ENCODE peak calls at places on chromosomes 3 and 15, in five cellular contexts. V is cardiac fibroblast, X is Calu3, H is colonic mucosa, R is ovary. G is an unnamed sample.

GRCh38 chr3:55042591-55042990 is 114.7 kb upstream of the LRTM1 start:
- DNase-seq in V (peak), X (no peak), H (no peak), R (no peak), G (no peak)

GRCh38 chr3:46553154-46553553 is 12.9 kb downstream of the LRRC2 start:
- DNase-seq in V (peak), H (no peak), R (no peak), X (no peak), G (no peak)

GRCh38 chr15:70713547-70714414 is 49.6 kb downstream of the UACA start:
- DNase-seq in H (no peak), V (peak), R (no peak), X (no peak), G (no peak)

GRCh38 chr3:30643763-30644462 is 37.5 kb downstream of the TGFBR2 start:
- DNase-seq in V (no peak), X (no peak), H (no peak), R (no peak), G (no peak)

GRCh38 chr3:123489400-123490004 is 40.6 kb upstream of the ADCY5 start:
- DNase-seq in X (peak), V (peak), R (peak), H (peak), G (peak)

GRCh38 chr3:47266709-47267489 is 15.7 kb downstream of the KIF9 start:
- DNase-seq in X (peak), R (peak), H (peak), V (peak), G (no peak)

GRCh38 chr3:65485826-65486592 is 552.7 kb downstream of the MAGI1 start:
- DNase-seq in R (no peak), H (no peak), X (no peak), V (no peak), G (no peak)

GRCh38 chr3:36124118-36124796 is 256.0 kb upstream of the STAC start:
- DNase-seq in R (no peak), X (peak), V (peak), H (no peak), G (peak)

GRCh38 chr15:45715528-45715927 is 80.7 kb downstream of the SQOR start:
- DNase-seq in X (no peak), V (peak), R (no peak), H (no peak), G (no peak)

GRCh38 chr3:60935709-60936108 is 315.5 kb downstream of the FHIT start:
- DNase-seq in X (no peak), V (peak), R (no peak), H (no peak), G (no peak)

GRCh38 chr3:140198242-140198641 is 263.3 kb downstream of the CLSTN2 start:
- DNase-seq in V (no peak), R (no peak), X (no peak), H (no peak), G (no peak)

GRCh38 chr15:68561146-68561545 is 17.6 kb upstream of the CORO2B start:
- DNase-seq in R (no peak), V (no peak), H (no peak), X (no peak), G (peak)

GRCh38 chr3:100023150-100023549 is 91.2 kb downstream of the FILIP1L start:
- DNase-seq in X (no peak), V (peak), R (no peak), H (no peak), G (no peak)

GRCh38 chr3:27985369-27986035 is 255.9 kb upstream of the CMC1 start:
- DNase-seq in X (no peak), R (no peak), V (peak), H (no peak), G (no peak)

GRCh38 chr3:123540285-123540684 is 44.6 kb downstream of the HACD2 start:
- DNase-seq in V (peak), X (no peak), R (no peak), H (no peak), G (no peak)

GRCh38 chr15:39624806-39625205 is 43.9 kb downstream of the THBS1 start:
- DNase-seq in R (peak), X (peak), H (peak), V (peak), G (no peak)

GRCh38 chr15:40762919-40763800 is 708 bp upstream of the GCHFR start:
- DNase-seq in R (peak), V (peak), X (peak), H (peak), G (peak)

GRCh38 chr15:91593653-91594052 is 259.9 kb upstream of the SLCO3A1 start:
- DNase-seq in X (no peak), H (no peak), R (no peak), V (no peak), G (no peak)

GRCh38 chr3:23778451-23778850 is 27.3 kb upstream of the UBE2E1 start:
- DNase-seq in X (no peak), R (no peak), V (peak), H (no peak), G (no peak)

GRCh38 chr15:72167445-72167844 is 30.1 kb downstream of the GRAMD2A start:
- DNase-seq in H (no peak), X (no peak), R (no peak), V (no peak), G (no peak)

GRCh38 chr15:63996794-63997357 is 49.4 kb downstream of the DAPK2 start:
- DNase-seq in H (no peak), V (no peak), X (no peak), R (no peak), G (no peak)

GRCh38 chr3:138942271-138942670 is 4.7 kb downstream of the FOXL2 start:
- DNase-seq in X (no peak), H (no peak), V (no peak), R (peak), G (no peak)
- TF ChIP-seq CTCF in X (no peak), H (no peak), V (no peak), R (no peak), G (no peak)

GRCh38 chr15:62390793-62391543 is 225.9 kb upstream of the C2CD4B start:
- DNase-seq in H (peak), X (peak), R (peak), V (peak), G (peak)

GRCh38 chr15:62393196-62393595 is 228.1 kb upstream of the C2CD4B start:
- DNase-seq in H (no peak), R (no peak), V (peak), X (no peak), G (no peak)

GRCh38 chr15:62391565-62392262 is 226.6 kb upstream of the C2CD4B start:
- DNase-seq in X (peak), V (peak), H (peak), R (peak), G (peak)

GRCh38 chr15:62394079-62394478 is 229.0 kb upstream of the C2CD4B start:
- DNase-seq in H (no peak), X (no peak), R (no peak), V (peak), G (no peak)

DNA sequence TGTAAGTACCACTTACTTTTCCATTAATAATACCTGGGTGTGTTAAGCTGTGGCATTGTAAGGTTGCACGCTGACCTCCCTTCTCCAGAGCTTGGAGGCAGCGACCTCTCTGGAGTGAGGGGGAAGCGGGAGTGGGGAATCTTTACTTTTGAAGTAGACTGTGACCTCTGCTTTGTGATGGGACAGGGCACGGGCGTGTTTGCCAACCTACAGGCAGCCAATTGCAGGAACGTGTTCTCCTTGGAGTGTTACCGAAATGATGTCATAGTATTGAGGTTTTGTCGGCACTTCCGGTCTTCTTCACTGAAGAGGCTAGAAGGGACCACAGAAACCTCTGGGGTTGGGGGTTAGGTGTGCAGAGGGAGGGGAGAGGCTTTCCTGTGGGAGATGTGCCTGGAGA is 227.3 kb upstream of the C2CD4B start:
- DNase-seq in X (peak), V (peak), H (peak), R (peak), G (peak)
- TF ChIP-seq CTCF in X (no peak), V (no peak), H (no peak), R (no peak), G (no peak)

GRCh38 chr3:196524527-196524926 is 9.4 kb upstream of the SMCO1 start:
- DNase-seq in R (no peak), X (no peak), V (peak), H (no peak), G (no peak)
- TF ChIP-seq CTCF in R (no peak), X (no peak), V (peak), H (no peak), G (no peak)

GRCh38 chr3:12286927-12287726 is 1.7 kb upstream of the PPARG start:
- DNase-seq in X (peak), V (peak), R (peak), H (peak), G (peak)
- TF ChIP-seq CTCF in X (no peak), V (peak), R (no peak), H (no peak), G (no peak)

DNA sequence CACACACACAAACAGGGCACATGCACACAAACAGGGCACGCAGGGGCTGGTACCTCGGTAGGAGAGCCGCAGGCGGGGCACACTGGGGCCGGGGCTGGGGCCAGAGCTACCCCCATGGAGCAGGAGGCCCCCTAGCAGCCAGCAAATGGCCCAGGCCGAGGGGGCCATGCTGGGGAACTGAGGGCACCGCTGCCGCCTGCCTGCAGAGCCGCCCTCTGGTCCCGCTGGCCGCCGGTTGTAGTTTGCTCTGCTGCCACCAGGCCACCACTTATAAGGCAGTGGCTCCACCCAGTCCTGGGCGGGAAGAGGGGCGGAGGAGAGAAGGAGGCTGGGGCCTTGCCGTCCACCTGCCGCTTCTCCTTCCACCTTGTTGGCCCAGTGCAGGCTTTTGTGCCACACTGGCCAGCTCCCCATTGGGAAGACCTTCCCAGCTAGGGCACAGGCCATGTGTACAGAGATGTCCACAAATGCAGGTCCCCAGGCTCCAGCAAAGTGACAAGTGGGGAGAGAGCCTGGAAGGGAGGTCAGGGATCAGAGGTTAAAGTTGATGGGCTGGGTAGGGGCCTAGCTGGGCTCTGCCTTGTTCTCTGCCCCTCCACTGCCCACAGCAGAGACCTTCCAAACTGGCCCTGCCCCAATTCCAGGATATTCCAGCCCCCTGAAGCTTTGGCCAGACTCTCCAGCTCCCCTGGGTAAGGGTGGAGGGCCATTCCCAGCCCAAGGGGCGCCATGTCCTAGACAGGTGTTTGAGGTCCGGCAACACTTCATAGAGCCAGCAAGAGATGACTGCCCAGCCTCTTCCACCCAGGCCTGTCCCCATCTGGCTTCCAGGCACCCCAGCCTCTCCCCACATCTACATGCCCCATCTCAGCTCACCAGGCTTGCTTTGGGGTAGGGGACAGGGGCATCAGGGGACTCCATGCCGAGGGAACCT is at the start of gene SEMA3G:
- DNase-seq in R (no peak), H (peak), V (peak), X (peak), G (peak)
- TF ChIP-seq CTCF in R (no peak), H (peak), V (peak), X (peak), G (peak)

DNA sequence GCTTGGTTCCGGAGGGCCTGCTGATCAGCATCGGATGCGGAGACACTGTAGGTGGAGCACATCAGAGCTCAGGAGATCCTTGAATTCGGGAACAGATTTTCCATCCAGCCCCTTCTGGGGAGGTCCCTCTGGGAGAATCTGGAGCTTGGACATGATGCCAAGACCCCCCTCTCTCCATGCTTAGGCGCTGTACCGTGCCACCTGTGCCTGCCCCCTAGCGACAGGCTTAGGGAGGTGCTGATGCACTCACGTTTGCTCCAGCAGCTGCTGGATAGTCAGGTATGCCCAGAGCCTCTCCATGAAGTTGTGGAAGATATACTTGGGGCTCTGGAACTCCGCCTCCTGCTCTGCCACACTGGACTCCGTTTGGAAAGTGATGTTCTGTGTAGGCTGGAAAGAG is 9.7 kb downstream of the ITIH4 start:
- DNase-seq in H (no peak), V (no peak), R (no peak), X (peak), G (peak)
- TF ChIP-seq CTCF in H (peak), V (peak), R (no peak), X (peak), G (peak)

G was measured in glutamatergic neuron.